ENCODE peak calls at places on chromosomes 13 and 19, in eight cellular contexts. One of them, this sample, is unnamed.

GRCh38 chr19:51194527-51195315 is 30.2 kb upstream of the CD33 start:
- DNase-seq in fibroblast of mammary gland: no peak
- DNase-seq in MCF 10A: no peak
- DNase-seq in fibroblast of villous mesenchyme: no peak
- DNase-seq in GM13977: no peak
- DNase-seq in stomach: no peak
- DNase-seq in IMR-90: no peak
- DNase-seq in activated CD8-positive, alpha-beta T cell treated with anti-CD3 and anti-CD28 coated beads for 36 hours: peak; percentile 30
- DNase-seq in this sample: no peak

GRCh38 chr13:57123660-57124059 is 17.1 kb upstream of the PRR20A start:
- DNase-seq in stomach: no peak
- DNase-seq in fibroblast of villous mesenchyme: no peak
- DNase-seq in fibroblast of mammary gland: no peak
- DNase-seq in activated CD8-positive, alpha-beta T cell treated with anti-CD3 and anti-CD28 coated beads for 36 hours: no peak
- DNase-seq in MCF 10A: peak; percentile 55
- DNase-seq in IMR-90: no peak
- DNase-seq in GM13977: no peak
- DNase-seq in this sample: no peak

GRCh38 chr13:63408227-63409202 is 1992.9 kb upstream of the PCDH20 start:
- DNase-seq in IMR-90: peak; percentile 50
- DNase-seq in MCF 10A: no peak
- DNase-seq in GM13977: no peak
- DNase-seq in activated CD8-positive, alpha-beta T cell treated with anti-CD3 and anti-CD28 coated beads for 36 hours: no peak
- DNase-seq in fibroblast of villous mesenchyme: no peak
- DNase-seq in fibroblast of mammary gland: peak; percentile 31
- DNase-seq in stomach: no peak
- DNase-seq in this sample: no peak

GRCh38 chr19:34173145-34173956 is 1.0 kb downstream of the LSM14A start:
- DNase-seq in activated CD8-positive, alpha-beta T cell treated with anti-CD3 and anti-CD28 coated beads for 36 hours: peak; percentile 30
- DNase-seq in fibroblast of mammary gland: peak; percentile 39
- DNase-seq in GM13977: peak; percentile 20
- DNase-seq in stomach: peak; percentile 34
- DNase-seq in fibroblast of villous mesenchyme: peak; percentile 52
- DNase-seq in IMR-90: peak; percentile 27
- DNase-seq in MCF 10A: peak; percentile 57
- DNase-seq in this sample: peak; percentile 36

GRCh38 chr13:79222427-79223205 is 183.4 kb downstream of the RBM26 start:
- DNase-seq in fibroblast of villous mesenchyme: no peak
- DNase-seq in fibroblast of mammary gland: no peak
- DNase-seq in activated CD8-positive, alpha-beta T cell treated with anti-CD3 and anti-CD28 coated beads for 36 hours: no peak
- DNase-seq in GM13977: no peak
- DNase-seq in MCF 10A: no peak
- DNase-seq in stomach: no peak
- DNase-seq in IMR-90: no peak
- DNase-seq in this sample: no peak

GRCh38 chr19:49688531-49689132 is 762 bp upstream of the ADM5 start:
- DNase-seq in GM13977: no peak
- DNase-seq in IMR-90: no peak
- DNase-seq in fibroblast of mammary gland: no peak
- DNase-seq in stomach: no peak
- DNase-seq in MCF 10A: no peak
- DNase-seq in activated CD8-positive, alpha-beta T cell treated with anti-CD3 and anti-CD28 coated beads for 36 hours: no peak
- DNase-seq in fibroblast of villous mesenchyme: no peak
- DNase-seq in this sample: no peak

GRCh38 chr19:2636897-2637683 is 65.4 kb downstream of the GNG7 start:
- DNase-seq in activated CD8-positive, alpha-beta T cell treated with anti-CD3 and anti-CD28 coated beads for 36 hours: peak; percentile 83
- DNase-seq in IMR-90: peak; percentile 31
- DNase-seq in stomach: peak; percentile 72
- DNase-seq in fibroblast of villous mesenchyme: peak; percentile 46
- DNase-seq in GM13977: peak; percentile 91
- DNase-seq in fibroblast of mammary gland: peak; percentile 40
- DNase-seq in MCF 10A: peak; percentile 39
- DNase-seq in this sample: peak; percentile 76

GRCh38 chr19:17095141-17095919 is 19.8 kb downstream of the MYO9B start:
- DNase-seq in stomach: no peak
- DNase-seq in fibroblast of mammary gland: peak; percentile 84
- DNase-seq in IMR-90: peak; percentile 35
- DNase-seq in fibroblast of villous mesenchyme: peak; percentile 97
- DNase-seq in activated CD8-positive, alpha-beta T cell treated with anti-CD3 and anti-CD28 coated beads for 36 hours: no peak
- DNase-seq in MCF 10A: no peak
- DNase-seq in GM13977: no peak
- DNase-seq in this sample: no peak

GRCh38 chr13:99307648-99308339 is 595 bp upstream of the GPR183 start:
- DNase-seq in MCF 10A: peak; percentile 38
- DNase-seq in IMR-90: peak; percentile 83
- DNase-seq in fibroblast of villous mesenchyme: peak; percentile 78
- DNase-seq in fibroblast of mammary gland: peak; percentile 83
- DNase-seq in GM13977: no peak
- DNase-seq in stomach: no peak
- DNase-seq in activated CD8-positive, alpha-beta T cell treated with anti-CD3 and anti-CD28 coated beads for 36 hours: peak; percentile 86
- DNase-seq in this sample: no peak

GRCh38 chr19:7636691-7637373 is at the start of gene STXBP2:
- DNase-seq in MCF 10A: peak; percentile 80
- DNase-seq in stomach: peak; percentile 93
- DNase-seq in activated CD8-positive, alpha-beta T cell treated with anti-CD3 and anti-CD28 coated beads for 36 hours: peak; percentile 92
- DNase-seq in GM13977: peak; percentile 99
- DNase-seq in fibroblast of villous mesenchyme: peak; percentile 48
- DNase-seq in IMR-90: no peak
- DNase-seq in fibroblast of mammary gland: no peak
- DNase-seq in this sample: peak; percentile 56

GRCh38 chr13:39279077-39279476 is 240.8 kb downstream of the NHLRC3 start:
- DNase-seq in GM13977: no peak
- DNase-seq in fibroblast of villous mesenchyme: no peak
- DNase-seq in activated CD8-positive, alpha-beta T cell treated with anti-CD3 and anti-CD28 coated beads for 36 hours: no peak
- DNase-seq in MCF 10A: no peak
- DNase-seq in IMR-90: no peak
- DNase-seq in fibroblast of mammary gland: no peak
- DNase-seq in stomach: no peak
- DNase-seq in this sample: no peak

GRCh38 chr13:39269004-39269403 is 230.7 kb downstream of the NHLRC3 start:
- DNase-seq in fibroblast of mammary gland: no peak
- DNase-seq in IMR-90: no peak
- DNase-seq in MCF 10A: no peak
- DNase-seq in fibroblast of villous mesenchyme: no peak
- DNase-seq in stomach: no peak
- DNase-seq in activated CD8-positive, alpha-beta T cell treated with anti-CD3 and anti-CD28 coated beads for 36 hours: no peak
- DNase-seq in GM13977: no peak
- DNase-seq in this sample: no peak

GRCh38 chr13:39269411-39269810 is 231.2 kb downstream of the NHLRC3 start:
- DNase-seq in MCF 10A: no peak
- DNase-seq in activated CD8-positive, alpha-beta T cell treated with anti-CD3 and anti-CD28 coated beads for 36 hours: no peak
- DNase-seq in GM13977: no peak
- DNase-seq in fibroblast of villous mesenchyme: no peak
- DNase-seq in IMR-90: no peak
- DNase-seq in fibroblast of mammary gland: peak; percentile 13
- DNase-seq in stomach: no peak
- DNase-seq in this sample: no peak

GRCh38 chr13:39274926-39275325 is 236.7 kb downstream of the NHLRC3 start:
- DNase-seq in stomach: no peak
- DNase-seq in GM13977: no peak
- DNase-seq in MCF 10A: no peak
- DNase-seq in activated CD8-positive, alpha-beta T cell treated with anti-CD3 and anti-CD28 coated beads for 36 hours: no peak
- DNase-seq in IMR-90: no peak
- DNase-seq in fibroblast of mammary gland: no peak
- DNase-seq in fibroblast of villous mesenchyme: no peak
- DNase-seq in this sample: no peak

DNA sequence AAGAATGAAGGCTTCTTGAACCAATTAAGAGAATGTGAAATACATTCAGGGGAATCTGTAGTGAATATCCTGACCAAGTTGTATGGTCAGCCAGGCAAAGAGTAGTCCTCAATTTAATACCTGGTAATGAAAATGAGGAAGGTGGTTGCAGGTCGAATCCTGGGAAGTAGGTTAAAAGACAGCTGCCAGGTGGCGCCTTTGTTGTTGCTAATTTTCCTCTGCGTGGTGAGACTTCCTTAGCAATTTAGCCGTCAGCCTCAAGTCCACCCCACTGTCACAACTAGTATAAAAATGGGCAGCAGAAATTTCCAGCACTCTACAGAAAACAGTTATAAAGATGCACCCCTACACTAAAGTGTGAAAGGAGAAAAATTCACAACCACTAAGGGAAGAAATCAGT is 235.7 kb downstream of the NHLRC3 start:
- DNase-seq in fibroblast of mammary gland: no peak
- DNase-seq in activated CD8-positive, alpha-beta T cell treated with anti-CD3 and anti-CD28 coated beads for 36 hours: peak; percentile 4
- DNase-seq in MCF 10A: peak; percentile 18
- DNase-seq in fibroblast of villous mesenchyme: peak; percentile 11
- DNase-seq in IMR-90: no peak
- DNase-seq in stomach: peak; percentile 33
- DNase-seq in GM13977: no peak
- DNase-seq in this sample: no peak
- TF ChIP-seq CTCF in fibroblast of mammary gland: no peak
- TF ChIP-seq CTCF in activated CD8-positive, alpha-beta T cell treated with anti-CD3 and anti-CD28 coated beads for 36 hours: no peak
- TF ChIP-seq CTCF in MCF 10A: peak; percentile 27
- TF ChIP-seq CTCF in fibroblast of villous mesenchyme: peak; percentile 10
- TF ChIP-seq CTCF in IMR-90: peak; percentile 26
- TF ChIP-seq CTCF in stomach: no peak
- TF ChIP-seq CTCF in GM13977: peak; percentile 52
- TF ChIP-seq CTCF in this sample: no peak

DNA sequence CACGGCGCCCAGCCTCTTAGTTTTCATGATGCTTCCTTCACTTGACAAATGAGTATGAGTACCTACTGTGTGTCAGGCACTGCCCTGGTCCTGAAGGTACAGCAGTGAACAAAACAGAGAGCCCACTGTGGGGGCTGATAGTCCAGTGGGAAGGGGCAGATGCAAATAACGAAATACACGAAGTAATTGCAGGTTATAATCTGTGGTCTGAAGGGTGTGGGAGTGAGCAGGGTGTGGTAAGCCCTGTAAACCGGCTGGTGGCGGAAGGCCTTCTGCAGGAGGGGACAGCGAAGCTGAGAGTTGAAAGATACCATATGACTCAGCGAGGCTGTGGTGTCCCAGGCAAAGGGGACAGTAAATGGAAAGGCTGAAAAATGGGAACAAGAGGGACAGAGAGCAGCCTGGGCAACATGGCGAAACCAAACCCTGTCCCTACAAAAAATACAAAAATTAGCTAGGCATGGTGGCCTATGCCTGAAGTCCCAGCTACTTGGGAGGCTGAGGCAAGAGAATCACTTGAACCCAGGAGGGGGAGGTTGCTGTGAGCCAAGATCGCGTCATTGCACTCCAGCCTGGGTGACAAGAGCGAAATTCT is 60.5 kb downstream of the MAP4K1 start:
- DNase-seq in activated CD8-positive, alpha-beta T cell treated with anti-CD3 and anti-CD28 coated beads for 36 hours: peak; percentile 64
- DNase-seq in IMR-90: no peak
- DNase-seq in fibroblast of mammary gland: no peak
- DNase-seq in GM13977: no peak
- DNase-seq in MCF 10A: no peak
- DNase-seq in stomach: peak; percentile 29
- DNase-seq in fibroblast of villous mesenchyme: no peak
- DNase-seq in this sample: no peak
- TF ChIP-seq CTCF in activated CD8-positive, alpha-beta T cell treated with anti-CD3 and anti-CD28 coated beads for 36 hours: no peak
- TF ChIP-seq CTCF in IMR-90: no peak
- TF ChIP-seq CTCF in fibroblast of mammary gland: no peak
- TF ChIP-seq CTCF in GM13977: peak; percentile 34
- TF ChIP-seq CTCF in MCF 10A: no peak
- TF ChIP-seq CTCF in stomach: no peak
- TF ChIP-seq CTCF in fibroblast of villous mesenchyme: no peak
- TF ChIP-seq CTCF in this sample: no peak

GRCh38 chr13:75537401-75538365 is at the start of gene COMMD6:
- DNase-seq in fibroblast of villous mesenchyme: peak; percentile 93
- DNase-seq in activated CD8-positive, alpha-beta T cell treated with anti-CD3 and anti-CD28 coated beads for 36 hours: peak; percentile 78
- DNase-seq in stomach: peak; percentile 73
- DNase-seq in fibroblast of mammary gland: peak; percentile 96
- DNase-seq in MCF 10A: peak; percentile 94
- DNase-seq in GM13977: peak; percentile 83
- DNase-seq in IMR-90: peak; percentile 87
- DNase-seq in this sample: peak; percentile 82
- TF ChIP-seq CTCF in fibroblast of villous mesenchyme: no peak
- TF ChIP-seq CTCF in activated CD8-positive, alpha-beta T cell treated with anti-CD3 and anti-CD28 coated beads for 36 hours: peak; percentile 18
- TF ChIP-seq CTCF in stomach: peak; percentile 81
- TF ChIP-seq CTCF in fibroblast of mammary gland: no peak
- TF ChIP-seq CTCF in MCF 10A: no peak
- TF ChIP-seq CTCF in GM13977: no peak
- TF ChIP-seq CTCF in IMR-90: no peak
- TF ChIP-seq CTCF in this sample: peak; percentile 79

GRCh38 chr19:56119585-56119978 is 1.5 kb downstream of the ZNF787 start:
- DNase-seq in fibroblast of mammary gland: peak; percentile 61
- DNase-seq in fibroblast of villous mesenchyme: peak; percentile 58
- DNase-seq in MCF 10A: peak; percentile 14
- DNase-seq in stomach: peak; percentile 61
- DNase-seq in GM13977: no peak
- DNase-seq in activated CD8-positive, alpha-beta T cell treated with anti-CD3 and anti-CD28 coated beads for 36 hours: no peak
- DNase-seq in IMR-90: peak; percentile 44
- DNase-seq in this sample: no peak

GRCh38 chr19:56120002-56120370 is 1.1 kb downstream of the ZNF787 start:
- DNase-seq in GM13977: no peak
- DNase-seq in activated CD8-positive, alpha-beta T cell treated with anti-CD3 and anti-CD28 coated beads for 36 hours: no peak
- DNase-seq in fibroblast of mammary gland: no peak
- DNase-seq in stomach: no peak
- DNase-seq in IMR-90: no peak
- DNase-seq in fibroblast of villous mesenchyme: no peak
- DNase-seq in MCF 10A: no peak
- DNase-seq in this sample: no peak

GRCh38 chr19:56118666-56119584 is 2.2 kb downstream of the ZNF787 start:
- DNase-seq in MCF 10A: no peak
- DNase-seq in activated CD8-positive, alpha-beta T cell treated with anti-CD3 and anti-CD28 coated beads for 36 hours: no peak
- DNase-seq in GM13977: no peak
- DNase-seq in stomach: no peak
- DNase-seq in fibroblast of villous mesenchyme: no peak
- DNase-seq in IMR-90: no peak
- DNase-seq in fibroblast of mammary gland: no peak
- DNase-seq in this sample: no peak

GRCh38 chr19:56120371-56121179 is 520 bp downstream of the ZNF787 start:
- DNase-seq in MCF 10A: peak; percentile 74
- DNase-seq in fibroblast of mammary gland: peak; percentile 73
- DNase-seq in stomach: peak; percentile 77
- DNase-seq in activated CD8-positive, alpha-beta T cell treated with anti-CD3 and anti-CD28 coated beads for 36 hours: peak; percentile 80
- DNase-seq in fibroblast of villous mesenchyme: peak; percentile 69
- DNase-seq in IMR-90: peak; percentile 71
- DNase-seq in GM13977: peak; percentile 95
- DNase-seq in this sample: peak; percentile 71

GRCh38 chr19:56121180-56122167 is at the start of gene ZNF787:
- DNase-seq in fibroblast of villous mesenchyme: peak; percentile 98
- DNase-seq in fibroblast of mammary gland: peak; percentile 94
- DNase-seq in MCF 10A: peak; percentile 97
- DNase-seq in GM13977: peak; percentile 98
- DNase-seq in IMR-90: peak; percentile 96
- DNase-seq in activated CD8-positive, alpha-beta T cell treated with anti-CD3 and anti-CD28 coated beads for 36 hours: peak; percentile 97
- DNase-seq in stomach: peak; percentile 99
- DNase-seq in this sample: peak; percentile 99
- TF ChIP-seq CTCF in fibroblast of villous mesenchyme: no peak
- TF ChIP-seq CTCF in fibroblast of mammary gland: no peak
- TF ChIP-seq CTCF in MCF 10A: no peak
- TF ChIP-seq CTCF in GM13977: no peak
- TF ChIP-seq CTCF in IMR-90: peak; percentile 1
- TF ChIP-seq CTCF in activated CD8-positive, alpha-beta T cell treated with anti-CD3 and anti-CD28 coated beads for 36 hours: no peak
- TF ChIP-seq CTCF in stomach: no peak
- TF ChIP-seq CTCF in this sample: no peak

GRCh38 chr13:31051999-31052398 is 109.7 kb downstream of the HSPH1 start:
- DNase-seq in activated CD8-positive, alpha-beta T cell treated with anti-CD3 and anti-CD28 coated beads for 36 hours: no peak
- DNase-seq in fibroblast of mammary gland: no peak
- DNase-seq in IMR-90: peak; percentile 8
- DNase-seq in MCF 10A: no peak
- DNase-seq in GM13977: no peak
- DNase-seq in fibroblast of villous mesenchyme: no peak
- DNase-seq in stomach: no peak
- DNase-seq in this sample: no peak
- TF ChIP-seq CTCF in activated CD8-positive, alpha-beta T cell treated with anti-CD3 and anti-CD28 coated beads for 36 hours: no peak
- TF ChIP-seq CTCF in fibroblast of mammary gland: no peak
- TF ChIP-seq CTCF in IMR-90: no peak
- TF ChIP-seq CTCF in MCF 10A: no peak
- TF ChIP-seq CTCF in GM13977: no peak
- TF ChIP-seq CTCF in fibroblast of villous mesenchyme: peak; percentile 20
- TF ChIP-seq CTCF in stomach: no peak
- TF ChIP-seq CTCF in this sample: no peak

This sample was measured in glutamatergic neuron.